ENCODE peak calls at places on chromosomes 12 and 14, in ten cellular contexts. Q is K562, L is A549, T is GM12878, N is stomach, G is upper lobe of left lung, F is ovary, D is tibial nerve, M is SK-N-SH, Z is transverse colon. R is an unnamed sample.

GRCh38 chr14:98564006-98564405 is 708.0 kb downstream of the BCL11B start:
- DNase-seq in Q (no peak), L (no peak), T (no peak), N (no peak), G (no peak), F (no peak), D (no peak), M (no peak), Z (no peak), R (no peak)

GRCh38 chr14:72708708-72709475 is 185.0 kb downstream of the DPF3 start:
- DNase-seq in Q (no peak), L (no peak), T (no peak), N (no peak), G (no peak), F (no peak), D (no peak), M (no peak), Z (no peak), R (no peak)

GRCh38 chr12:120075034-120075616 is 41.4 kb downstream of the RAB35 start:
- DNase-seq in Q (no peak), L (no peak), T (no peak), N (no peak), G (no peak), F (no peak), D (no peak), M (no peak), Z (no peak), R (no peak)

GRCh38 chr14:104458845-104459244 is 120.7 kb upstream of the C14orf180 start:
- DNase-seq in Q (no peak), L (no peak), T (no peak), N (no peak), G (peak), F (no peak), D (no peak), M (no peak), Z (no peak), R (no peak)

GRCh38 chr12:55681142-55682077 is 26.3 kb downstream of the ITGA7 start:
- DNase-seq in Q (peak), L (peak), T (no peak), N (peak), G (peak), F (no peak), D (no peak), M (no peak), Z (peak), R (peak)

GRCh38 chr14:38073641-38074040 is 134.1 kb upstream of the SSTR1 start:
- DNase-seq in Q (no peak), L (no peak), T (no peak), N (no peak), G (no peak), F (no peak), D (no peak), M (no peak), Z (no peak), R (no peak)

GRCh38 chr12:132166801-132167591 is 22.7 kb downstream of the NOC4L start:
- DNase-seq in Q (no peak), L (no peak), T (no peak), N (no peak), G (no peak), F (no peak), D (no peak), M (no peak), Z (no peak), R (no peak)

GRCh38 chr12:54028324-54029201 is at the start of gene HOXC6:
- DNase-seq in Q (peak), L (peak), T (no peak), N (no peak), G (no peak), F (peak), D (no peak), M (peak), Z (no peak), R (no peak)

GRCh38 chr14:40417777-40418401 is 985.7 kb upstream of the FBXO33 start:
- DNase-seq in Q (peak), L (peak), T (no peak), N (peak), G (peak), F (no peak), D (no peak), M (peak), Z (no peak), R (no peak)

GRCh38 chr12:1797991-1798733 is 22.2 kb upstream of the LRTM2 start:
- DNase-seq in Q (no peak), L (no peak), T (no peak), N (no peak), G (no peak), F (peak), D (no peak), M (peak), Z (no peak), R (peak)

GRCh38 chr12:91877022-91877421 is 268.6 kb downstream of the BTG1 start:
- DNase-seq in Q (no peak), L (no peak), T (peak), N (peak), G (peak), F (no peak), D (peak), M (no peak), Z (peak), R (peak)

GRCh38 chr12:73632191-73632590 is 905.4 kb upstream of the ATXN7L3B start:
- DNase-seq in Q (no peak), L (no peak), T (no peak), N (no peak), G (no peak), F (no peak), D (no peak), M (no peak), Z (no peak), R (no peak)

GRCh38 chr14:55043528-55043927 is 7.9 kb upstream of the MAPK1IP1L start:
- DNase-seq in Q (no peak), L (no peak), T (no peak), N (no peak), G (no peak), F (no peak), D (no peak), M (no peak), Z (no peak), R (no peak)

GRCh38 chr12:103182299-103182698 is 224.8 kb downstream of the ASCL1 start:
- DNase-seq in Q (no peak), L (no peak), T (no peak), N (no peak), G (no peak), F (no peak), D (no peak), M (no peak), Z (no peak), R (no peak)

GRCh38 chr14:50037240-50037639 is 79.1 kb downstream of the VCPKMT start:
- DNase-seq in Q (no peak), L (no peak), T (no peak), N (no peak), G (no peak), F (no peak), D (no peak), M (no peak), Z (no peak), R (no peak)

GRCh38 chr14:89936654-89937185 is 17.8 kb downstream of the EFCAB11 start:
- DNase-seq in Q (no peak), L (no peak), T (no peak), N (no peak), G (no peak), F (no peak), D (no peak), M (no peak), Z (no peak), R (no peak)

GRCh38 chr14:104558231-104559042 is 21.1 kb upstream of the C14orf180 start:
- DNase-seq in Q (no peak), L (no peak), T (no peak), N (no peak), G (no peak), F (no peak), D (no peak), M (no peak), Z (no peak), R (no peak)

GRCh38 chr14:59768855-59769254 is 101.7 kb downstream of the RTN1 start:
- DNase-seq in Q (no peak), L (no peak), T (no peak), N (no peak), G (no peak), F (no peak), D (no peak), M (no peak), Z (no peak), R (no peak)

GRCh38 chr12:98399532-98399931 is 115.9 kb upstream of the TMPO start:
- DNase-seq in Q (peak), L (peak), T (no peak), N (no peak), G (peak), F (no peak), D (no peak), M (no peak), Z (no peak), R (no peak)

GRCh38 chr12:71938728-71939385 is at the start of gene TPH2:
- DNase-seq in Q (peak), L (peak), T (no peak), N (peak), G (peak), F (peak), D (no peak), M (peak), Z (peak), R (no peak)

GRCh38 chr12:55797068-55797467 is 20.5 kb downstream of the SARNP start:
- DNase-seq in Q (peak), L (peak), T (no peak), N (no peak), G (no peak), F (no peak), D (peak), M (peak), Z (no peak), R (no peak)

GRCh38 chr14:99125616-99126431 is 146.2 kb downstream of the BCL11B start:
- DNase-seq in Q (no peak), L (no peak), T (no peak), N (peak), G (no peak), F (no peak), D (peak), M (no peak), Z (no peak), R (peak)

GRCh38 chr12:109758406-109759075 is 44.9 kb downstream of the FAM222A start:
- DNase-seq in Q (no peak), L (no peak), T (no peak), N (peak), G (peak), F (peak), D (no peak), M (peak), Z (peak), R (peak)

GRCh38 chr12:59067068-59067467 is 146.8 kb upstream of the LRIG3 start:
- DNase-seq in Q (no peak), L (no peak), T (no peak), N (no peak), G (no peak), F (no peak), D (no peak), M (peak), Z (no peak), R (no peak)
- TF ChIP-seq EP300 in Q (no peak), L (no peak), T (no peak), N (no peak), G (no peak), F (no peak), D (no peak), M (peak), Z (no peak), R (no peak)

GRCh38 chr14:80211143-80212024 is at the start of gene DIO2:
- DNase-seq in Q (no peak), L (no peak), T (no peak), N (no peak), G (peak), F (no peak), D (peak), M (no peak), Z (no peak), R (no peak)
- H3K27ac ChIP-seq in Q (no peak), L (peak), T (no peak), N (no peak), G (no peak), F (no peak), D (peak), M (peak), Z (no peak), R (no peak)

GRCh38 chr12:104370989-104371870 is 67.7 kb downstream of the EID3 start:
- DNase-seq in Q (no peak), L (peak), T (no peak), N (no peak), G (no peak), F (no peak), D (no peak), M (no peak), Z (no peak), R (no peak)

GRCh38 chr12:104374806-104375205 is 71.3 kb downstream of the EID3 start:
- DNase-seq in Q (no peak), L (no peak), T (no peak), N (no peak), G (no peak), F (no peak), D (no peak), M (no peak), Z (no peak), R (no peak)

GRCh38 chr12:104372048-104372720 is 68.6 kb downstream of the EID3 start:
- DNase-seq in Q (no peak), L (no peak), T (no peak), N (no peak), G (no peak), F (no peak), D (no peak), M (no peak), Z (no peak), R (no peak)

GRCh38 chr12:104374071-104374470 is 70.5 kb downstream of the EID3 start:
- DNase-seq in Q (no peak), L (no peak), T (no peak), N (no peak), G (no peak), F (no peak), D (no peak), M (no peak), Z (no peak), R (no peak)

DNA sequence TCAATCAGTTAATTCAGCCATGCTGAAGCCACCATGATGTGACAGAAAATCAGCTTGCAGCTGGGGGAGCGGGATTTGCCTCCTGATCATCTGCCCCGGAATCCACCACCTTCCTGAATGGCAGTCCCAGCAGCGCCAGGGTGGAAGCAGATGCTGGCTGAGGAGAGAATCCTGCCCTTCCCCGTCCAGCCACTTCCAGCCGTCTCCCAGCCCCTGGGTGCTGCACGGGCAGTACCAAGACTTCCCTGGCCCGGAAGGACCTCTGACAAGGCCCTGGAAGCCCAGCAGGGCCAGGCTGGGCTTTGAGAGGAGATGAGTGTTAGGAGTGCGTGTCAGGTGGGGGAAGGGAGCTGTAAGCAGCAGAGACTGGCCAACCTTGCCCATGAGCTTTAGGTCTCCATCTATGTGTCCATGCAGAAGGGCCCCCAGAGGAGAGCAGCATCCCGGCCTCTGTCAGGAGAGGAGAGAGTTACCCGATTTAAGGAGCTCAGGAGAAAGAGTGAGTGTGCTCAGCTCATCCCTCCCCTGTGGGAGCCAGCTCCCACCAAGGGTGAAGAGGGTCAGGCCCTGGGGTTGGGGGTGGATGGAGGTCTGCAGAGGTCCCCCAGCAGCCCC is 69.3 kb downstream of the EID3 start:
- DNase-seq in Q (no peak), L (no peak), T (no peak), N (no peak), G (no peak), F (no peak), D (no peak), M (no peak), Z (no peak), R (no peak)
- TF ChIP-seq EP300 in Q (no peak), L (no peak), T (no peak), N (no peak), G (no peak), F (no peak), D (no peak), M (no peak), Z (no peak), R (no peak)

GRCh38 chr12:18552829-18553228 is 185.0 kb downstream of the PLCZ1 start:
- DNase-seq in Q (no peak), L (no peak), T (no peak), N (no peak), G (no peak), F (no peak), D (no peak), M (peak), Z (no peak), R (no peak)
- H3K27ac ChIP-seq in Q (no peak), L (no peak), T (no peak), N (no peak), G (no peak), F (no peak), D (no peak), M (no peak), Z (no peak), R (no peak)

DNA sequence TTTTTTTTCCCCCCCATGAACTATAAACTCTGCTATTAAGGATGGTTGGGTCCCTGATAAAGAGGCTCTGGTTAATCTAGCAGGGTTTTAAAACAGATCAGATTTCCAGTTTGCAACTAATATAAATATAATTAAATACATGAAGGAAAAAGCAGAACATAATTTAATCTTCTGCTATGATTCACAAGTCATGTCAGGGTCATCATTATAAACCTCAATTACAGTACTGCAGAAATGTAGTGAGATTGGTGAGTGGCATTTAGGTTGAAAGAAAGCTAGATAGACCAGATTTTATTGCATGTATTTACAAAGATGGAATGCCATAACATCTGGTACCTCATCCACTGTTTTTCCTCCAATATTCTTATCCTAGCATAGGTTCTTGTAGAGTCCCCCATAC is 14.5 kb upstream of the RASSF8 start:
- DNase-seq in Q (no peak), L (no peak), T (no peak), N (no peak), G (no peak), F (no peak), D (no peak), M (no peak), Z (no peak), R (no peak)
- TF ChIP-seq EP300 in Q (no peak), L (no peak), T (no peak), N (no peak), G (no peak), F (no peak), D (no peak), M (no peak), Z (no peak), R (no peak)

DNA sequence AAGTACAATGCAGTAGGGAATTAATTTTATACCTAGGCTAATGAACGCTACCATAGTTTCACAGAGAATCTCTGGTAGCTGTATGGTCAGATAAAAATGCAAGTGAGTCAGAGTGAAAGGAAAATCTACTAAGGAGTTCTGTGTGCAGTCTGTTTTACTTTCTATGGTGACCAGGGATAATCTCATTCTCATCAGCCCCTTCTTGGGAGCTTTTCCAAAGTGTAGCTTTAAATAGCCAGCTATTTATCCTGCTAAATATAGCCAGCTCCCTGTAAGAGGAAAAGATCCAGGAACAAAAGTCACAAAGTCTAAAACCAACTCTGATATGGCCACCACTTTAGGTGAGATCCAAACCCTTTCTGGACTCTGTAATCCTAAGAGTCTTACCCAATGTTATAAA is 75.5 kb downstream of the TMEM116 start:
- DNase-seq in Q (no peak), L (no peak), T (no peak), N (no peak), G (no peak), F (no peak), D (no peak), M (no peak), Z (no peak), R (no peak)
- H3K27ac ChIP-seq in Q (no peak), L (no peak), T (no peak), N (no peak), G (no peak), F (no peak), D (no peak), M (peak), Z (peak), R (peak)

DNA sequence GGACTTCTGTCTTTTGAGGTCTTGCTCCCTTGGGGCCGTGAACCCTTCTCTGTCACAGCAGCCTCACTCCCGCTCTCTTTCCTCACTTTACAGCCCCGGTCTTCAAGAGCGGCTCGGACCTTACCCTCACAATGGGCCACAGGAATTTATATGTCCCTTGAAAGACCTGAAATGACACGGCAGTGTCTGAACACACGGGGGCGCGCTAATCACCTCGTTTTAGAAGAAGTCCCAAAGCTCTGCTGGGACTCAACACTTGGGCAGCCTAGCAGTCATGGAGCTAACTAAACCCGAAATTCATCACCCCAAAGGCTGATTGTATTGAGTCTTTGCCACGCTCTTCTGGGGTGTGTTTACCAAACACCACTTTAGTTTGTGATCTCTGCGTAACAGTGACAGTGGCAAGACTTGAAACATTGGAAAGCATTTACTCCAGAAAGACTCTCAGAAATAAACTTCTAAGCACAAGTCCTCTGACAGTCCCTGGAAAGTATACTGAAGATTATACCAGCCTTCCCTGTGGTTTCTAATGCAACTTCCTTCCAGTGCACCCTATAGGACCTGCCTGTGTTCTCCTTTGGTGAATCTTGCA is 29.0 kb downstream of the SERPINA11 start:
- DNase-seq in Q (peak), L (peak), T (peak), N (peak), G (peak), F (peak), D (peak), M (peak), Z (peak), R (peak)
- TF ChIP-seq EP300 in Q (no peak), L (no peak), T (no peak), N (no peak), G (no peak), F (no peak), D (no peak), M (no peak), Z (no peak), R (no peak)